ENCODE peak calls at places on chromosome 4, in ten cellular contexts. C is transverse colon, R is tibial nerve, M is lower leg skin, L is NB4, X is stomach, U is Peyer's patch, E is adrenal gland, S is A549, Q is breast epithelium. T is an unnamed sample.

GRCh38 chr4:53929311-53929710 is 135.1 kb downstream of the CHIC2 start:
- DNase-seq in C (no peak), R (no peak), M (no peak), L (no peak), X (no peak), U (no peak), E (no peak), S (no peak), Q (no peak), T (no peak)

GRCh38 chr4:94454405-94454804 is 2.7 kb downstream of the PDLIM5 start:
- DNase-seq in C (no peak), R (no peak), M (no peak), L (no peak), X (no peak), U (no peak), E (no peak), S (no peak), Q (no peak), T (no peak)

GRCh38 chr4:17807446-17807845 is 3.1 kb downstream of the DCAF16 start:
- DNase-seq in C (no peak), R (no peak), M (no peak), L (no peak), X (no peak), U (no peak), E (no peak), S (no peak), Q (no peak), T (no peak)

GRCh38 chr4:33924801-33925200 is 2319.5 kb downstream of the ARAP2 start:
- DNase-seq in C (no peak), R (no peak), M (no peak), L (no peak), X (no peak), U (no peak), E (no peak), S (no peak), Q (no peak), T (no peak)

GRCh38 chr4:39855909-39856512 is 121.7 kb downstream of the PDS5A start:
- DNase-seq in C (no peak), R (no peak), M (no peak), L (peak; percentile 37), X (no peak), U (no peak), E (no peak), S (peak; percentile 28), Q (no peak), T (no peak)

GRCh38 chr4:28675582-28675981 is 1814.9 kb downstream of the STIM2 start:
- DNase-seq in C (no peak), R (no peak), M (no peak), L (no peak), X (no peak), U (no peak), E (no peak), S (no peak), Q (no peak), T (no peak)

GRCh38 chr4:6200011-6200921 is at the start of gene JAKMIP1:
- DNase-seq in C (peak; percentile 82), R (no peak), M (no peak), L (no peak), X (peak; percentile 87), U (peak; percentile 82), E (peak; percentile 89), S (peak; percentile 57), Q (no peak), T (peak; percentile 42)

GRCh38 chr4:79913581-79913980 is 159.4 kb downstream of the ANTXR2 start:
- DNase-seq in C (no peak), R (no peak), M (no peak), L (peak; percentile 77), X (no peak), U (no peak), E (no peak), S (no peak), Q (no peak), T (no peak)

GRCh38 chr4:88803600-88804096 is 106.0 kb upstream of the NAP1L5 start:
- DNase-seq in C (peak; percentile 43), R (peak; percentile 17), M (peak; percentile 83), L (peak; percentile 66), X (no peak), U (no peak), E (no peak), S (peak; percentile 28), Q (no peak), T (peak; percentile 60)

GRCh38 chr4:178356725-178357124 is 914.5 kb upstream of the AGA start:
- DNase-seq in C (no peak), R (no peak), M (no peak), L (no peak), X (no peak), U (no peak), E (no peak), S (peak; percentile 1), Q (no peak), T (no peak)

GRCh38 chr4:118823471-118823870 is 12.5 kb downstream of the SEC24D start:
- DNase-seq in C (peak; percentile 47), R (no peak), M (no peak), L (no peak), X (peak; percentile 78), U (no peak), E (no peak), S (no peak), Q (peak; percentile 54), T (no peak)

GRCh38 chr4:137156054-137156453 is 376.2 kb downstream of the PCDH18 start:
- DNase-seq in C (no peak), R (no peak), M (no peak), L (no peak), X (no peak), U (no peak), E (no peak), S (no peak), Q (no peak), T (no peak)

GRCh38 chr4:173264960-173265281 is 69.2 kb downstream of the HMGB2 start:
- DNase-seq in C (no peak), R (no peak), M (no peak), L (no peak), X (no peak), U (no peak), E (no peak), S (no peak), Q (no peak), T (no peak)

GRCh38 chr4:41212221-41213203 is 1.8 kb downstream of the APBB2 start:
- DNase-seq in C (peak; percentile 56), R (no peak), M (peak; percentile 56), L (peak; percentile 79), X (peak; percentile 47), U (no peak), E (no peak), S (peak; percentile 69), Q (no peak), T (peak; percentile 41)

GRCh38 chr4:36163198-36163597 is 81.1 kb downstream of the ARAP2 start:
- DNase-seq in C (no peak), R (no peak), M (no peak), L (no peak), X (no peak), U (no peak), E (no peak), S (no peak), Q (no peak), T (no peak)

GRCh38 chr4:186840222-186840701 is 116.6 kb upstream of the FAT1 start:
- DNase-seq in C (peak; percentile 30), R (peak; percentile 61), M (peak; percentile 53), L (no peak), X (no peak), U (no peak), E (no peak), S (no peak), Q (no peak), T (peak; percentile 68)

GRCh38 chr4:17726911-17727310 is 54.5 kb downstream of the FAM184B start:
- DNase-seq in C (no peak), R (no peak), M (no peak), L (no peak), X (no peak), U (no peak), E (no peak), S (no peak), Q (no peak), T (no peak)

GRCh38 chr4:175946472-175947116 is 119.0 kb upstream of the WDR17 start:
- DNase-seq in C (no peak), R (no peak), M (no peak), L (no peak), X (no peak), U (no peak), E (no peak), S (no peak), Q (no peak), T (no peak)

GRCh38 chr4:121182296-121182695 is 18.2 kb upstream of the TNIP3 start:
- DNase-seq in C (no peak), R (no peak), M (no peak), L (peak; percentile 71), X (no peak), U (no peak), E (no peak), S (no peak), Q (no peak), T (no peak)

GRCh38 chr4:122914292-122914904 is 8.0 kb downstream of the NUDT6 start:
- DNase-seq in C (no peak), R (no peak), M (no peak), L (peak; percentile 38), X (no peak), U (no peak), E (no peak), S (peak; percentile 42), Q (no peak), T (no peak)

GRCh38 chr4:117941611-117942010 is 92.7 kb upstream of the NDST3 start:
- DNase-seq in C (no peak), R (no peak), M (no peak), L (no peak), X (no peak), U (no peak), E (no peak), S (no peak), Q (no peak), T (no peak)

GRCh38 chr4:572594-572993 is 3.5 kb downstream of the TMEM271 start:
- DNase-seq in C (no peak), R (no peak), M (no peak), L (no peak), X (no peak), U (peak; percentile 15), E (no peak), S (no peak), Q (no peak), T (no peak)
- H3K4me3 ChIP-seq in C (no peak overlapping the region), R (no peak overlapping the region), M (no peak overlapping the region), L (no peak overlapping the region), X (no peak overlapping the region), U (no peak overlapping the region), E (no peak overlapping the region), S (no peak overlapping the region), Q (no peak overlapping the region), T (no peak overlapping the region)

GRCh38 chr4:101417046-101417445 is 69.7 kb upstream of the PPP3CA start:
- DNase-seq in C (no peak), R (no peak), M (no peak), L (no peak), X (no peak), U (no peak), E (no peak), S (no peak), Q (no peak), T (no peak)
- TF ChIP-seq POLR2A in C (no peak), R (no peak), M (no peak), L (no peak), X (no peak), U (no peak), E (no peak), S (no peak), Q (no peak), T (no peak)

GRCh38 chr4:44725166-44725565 is 1.2 kb downstream of the GNPDA2 start:
- DNase-seq in C (no peak), R (no peak), M (no peak), L (no peak), X (no peak), U (no peak), E (no peak), S (no peak), Q (no peak), T (no peak)
- H3K4me3 ChIP-seq in C (no peak overlapping the region), R (no peak overlapping the region), M (no peak overlapping the region), L (peak overlapping the region; percentile 77), X (peak overlapping the region; percentile 91), U (peak overlapping the region; percentile 65), E (peak overlapping the region; percentile 86), S (peak overlapping the region; percentile 79), Q (peak overlapping the region; percentile 79), T (peak overlapping the region; percentile 94)

GRCh38 chr4:77818077-77818666 is 996 bp downstream of the CNOT6L start:
- DNase-seq in C (peak; percentile 82), R (peak; percentile 50), M (peak; percentile 79), L (peak; percentile 91), X (peak; percentile 76), U (peak; percentile 74), E (peak; percentile 68), S (peak; percentile 83), Q (peak; percentile 71), T (peak; percentile 62)
- TF ChIP-seq POLR2A in C (peak; percentile 53), R (no peak), M (no peak), L (no peak), X (no peak), U (peak; percentile 1), E (peak; percentile 43), S (no peak), Q (no peak), T (no peak)

T was measured in uterus.